ENCODE peak calls at places on chromosomes 3 and 15, in ten cellular contexts. J is adrenal gland; O is fibroblast of pulmonary artery; C is skeletal muscle cell; V is ovary; I is CD8-positive, alpha-beta memory T cell; Z is AG04449; N is MM.1S; F is astrocyte; K is foreskin fibroblast. X is an unnamed sample.

GRCh38 chr3:120773932-120774331 is 31.4 kb downstream of the GTF2E1 start:
- DNase-seq in J (no peak), O (peak; percentile 28), C (no peak), V (no peak), I (no peak), Z (no peak), N (no peak), F (peak; percentile 83), K (no peak), X (no peak)

GRCh38 chr3:170680593-170680992 is 94.7 kb upstream of the SLC7A14 start:
- DNase-seq in J (no peak), O (no peak), C (no peak), V (no peak), I (no peak), Z (no peak), N (no peak), F (no peak), K (no peak), X (no peak)

GRCh38 chr3:61449327-61450040 is 111.9 kb upstream of the PTPRG start:
- DNase-seq in J (no peak), O (no peak), C (no peak), V (no peak), I (no peak), Z (no peak), N (no peak), F (no peak), K (no peak), X (no peak)

GRCh38 chr3:10505050-10505790 is at the start of gene ATP2B2:
- DNase-seq in J (no peak), O (no peak), C (no peak), V (no peak), I (no peak), Z (no peak), N (no peak), F (no peak), K (no peak), X (no peak)

GRCh38 chr15:72173864-72174550 is 23.6 kb downstream of the GRAMD2A start:
- DNase-seq in J (no peak), O (no peak), C (no peak), V (no peak), I (no peak), Z (no peak), N (no peak), F (no peak), K (no peak), X (no peak)

GRCh38 chr15:85589873-85590272 is 204.9 kb downstream of the KLHL25 start:
- DNase-seq in J (no peak), O (peak; percentile 66), C (no peak), V (no peak), I (no peak), Z (no peak), N (no peak), F (peak; percentile 70), K (peak; percentile 51), X (peak; percentile 76)

GRCh38 chr3:42670670-42671069 is 14.7 kb upstream of the KLHL40 start:
- DNase-seq in J (no peak), O (no peak), C (no peak), V (no peak), I (no peak), Z (no peak), N (no peak), F (no peak), K (no peak), X (no peak)

GRCh38 chr15:57324944-57325679 is 51.2 kb upstream of the CGNL1 start:
- DNase-seq in J (no peak), O (no peak), C (no peak), V (no peak), I (no peak), Z (no peak), N (no peak), F (no peak), K (no peak), X (no peak)

GRCh38 chr15:100201376-100202280 is 140.1 kb downstream of the ADAMTS17 start:
- DNase-seq in J (no peak), O (no peak), C (no peak), V (no peak), I (peak; percentile 52), Z (no peak), N (no peak), F (peak; percentile 76), K (no peak), X (peak; percentile 78)

GRCh38 chr3:116034797-116035196 is 410.5 kb downstream of the LSAMP start:
- DNase-seq in J (no peak), O (no peak), C (no peak), V (no peak), I (no peak), Z (peak; percentile 31), N (no peak), F (no peak), K (no peak), X (no peak)

GRCh38 chr15:69060744-69061143 is 46.2 kb downstream of the NOX5 start:
- DNase-seq in J (no peak), O (no peak), C (no peak), V (no peak), I (no peak), Z (no peak), N (peak; percentile 12), F (no peak), K (no peak), X (no peak)

GRCh38 chr3:20396335-20396734 is 210.3 kb upstream of the SGO1 start:
- DNase-seq in J (no peak), O (no peak), C (no peak), V (no peak), I (no peak), Z (no peak), N (no peak), F (no peak), K (no peak), X (no peak)
- H3K4me3 ChIP-seq in J (no peak overlapping the region), O (no peak overlapping the region), C (no peak overlapping the region), V (no peak overlapping the region), I (no peak overlapping the region), Z (no peak overlapping the region), N (no peak overlapping the region), F (no peak overlapping the region), K (no peak overlapping the region), X (no peak overlapping the region)

DNA sequence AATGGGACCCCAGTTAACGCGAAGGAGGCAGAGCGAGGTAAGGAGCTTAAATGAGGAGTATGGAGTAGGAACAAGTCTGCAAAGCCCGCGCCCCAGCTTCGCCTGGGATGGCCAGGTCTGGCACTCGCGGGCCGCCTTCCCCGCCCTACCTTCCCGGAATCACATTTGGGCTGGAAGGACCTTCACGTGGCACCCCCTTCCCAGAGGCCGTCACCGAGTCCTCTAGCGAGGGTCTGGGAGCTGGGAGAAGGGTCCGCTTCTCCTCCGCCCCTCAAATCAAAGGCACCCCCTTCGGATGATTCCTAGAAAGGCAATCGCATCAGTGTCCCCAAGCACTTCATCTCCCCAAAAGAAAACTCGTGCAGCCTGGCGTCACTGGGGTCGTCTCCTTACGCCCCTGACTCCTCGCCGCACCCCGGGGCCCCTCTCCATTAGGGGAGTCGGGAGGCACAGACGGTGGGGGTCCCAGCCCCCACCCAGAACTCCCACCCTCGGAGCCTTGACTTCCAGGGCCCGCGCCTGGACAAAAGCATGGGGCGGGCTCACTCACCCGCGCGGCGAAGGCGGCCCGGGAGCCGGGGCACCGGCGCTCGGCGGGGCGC is 375 bp downstream of the MYLK start:
- DNase-seq in J (peak; percentile 19), O (no peak), C (no peak), V (peak; percentile 30), I (no peak), Z (no peak), N (no peak), F (no peak), K (peak; percentile 16), X (peak; percentile 24)
- H3K4me3 ChIP-seq in J (peak overlapping the region; percentile 58), O (peak overlapping the region; percentile 56), C (peak overlapping the region; percentile 61), V (peak overlapping the region; percentile 47), I (no peak overlapping the region), Z (peak overlapping the region; percentile 74), N (peak overlapping the region; percentile 40), F (peak overlapping the region; percentile 72), K (peak overlapping the region; percentile 98), X (peak overlapping the region; percentile 79)

GRCh38 chr15:75452968-75453702 is 1.6 kb upstream of the SIN3A start:
- DNase-seq in J (peak; percentile 62), O (peak; percentile 13), C (no peak), V (peak; percentile 77), I (peak; percentile 66), Z (no peak), N (peak; percentile 59), F (peak; percentile 10), K (peak; percentile 12), X (peak; percentile 33)

GRCh38 chr15:75455424-75455981 is 4.0 kb upstream of the SIN3A start:
- DNase-seq in J (peak; percentile 92), O (peak; percentile 74), C (no peak), V (peak; percentile 91), I (peak; percentile 93), Z (no peak), N (peak; percentile 81), F (peak; percentile 53), K (peak; percentile 83), X (peak; percentile 67)

GRCh38 chr15:75452364-75452967 is 976 bp upstream of the SIN3A start:
- DNase-seq in J (peak; percentile 90), O (peak; percentile 78), C (no peak), V (peak; percentile 88), I (peak; percentile 84), Z (no peak), N (peak; percentile 91), F (peak; percentile 56), K (peak; percentile 78), X (peak; percentile 83)

GRCh38 chr15:75454471-75455418 is 3.3 kb upstream of the SIN3A start:
- DNase-seq in J (no peak), O (peak; percentile 6), C (no peak), V (no peak), I (peak; percentile 91), Z (no peak), N (peak; percentile 62), F (no peak), K (peak; percentile 10), X (no peak)

GRCh38 chr15:75453703-75454470 is 2.4 kb upstream of the SIN3A start:
- DNase-seq in J (peak; percentile 98), O (peak; percentile 100), C (peak; percentile 99), V (peak; percentile 98), I (peak; percentile 98), Z (peak; percentile 99), N (peak; percentile 99), F (peak; percentile 99), K (peak; percentile 100), X (peak; percentile 100)
- H3K4me3 ChIP-seq in J (peak overlapping the region; percentile 65), O (peak overlapping the region; percentile 90), C (peak overlapping the region; percentile 94), V (peak overlapping the region; percentile 76), I (peak overlapping the region; percentile 90), Z (peak overlapping the region; percentile 89), N (peak overlapping the region; percentile 71), F (peak overlapping the region; percentile 77), K (peak overlapping the region; percentile 86), X (peak overlapping the region; percentile 80)

DNA sequence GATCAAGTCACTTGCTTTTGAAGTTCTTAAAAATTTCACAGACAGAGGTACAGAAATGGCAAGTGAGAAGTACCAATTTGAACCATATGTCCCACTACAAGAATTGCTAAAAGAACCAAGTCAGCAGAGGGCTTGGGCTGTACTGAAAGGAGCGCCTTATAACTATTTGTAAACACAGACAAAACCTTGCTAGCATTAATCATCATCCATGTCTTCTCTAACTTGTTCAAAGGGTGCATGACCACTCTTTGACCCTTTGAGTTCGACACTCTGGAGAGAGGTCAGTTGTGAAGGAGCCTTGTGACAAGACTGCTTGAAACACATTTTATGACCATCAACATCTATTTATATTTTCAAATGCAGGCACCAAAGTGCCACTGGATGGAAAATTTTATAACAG is 191.7 kb downstream of the PDZRN3 start:
- DNase-seq in J (no peak), O (no peak), C (no peak), V (no peak), I (no peak), Z (no peak), N (no peak), F (no peak), K (no peak), X (no peak)
- H3K4me3 ChIP-seq in J (no peak overlapping the region), O (no peak overlapping the region), C (no peak overlapping the region), V (no peak overlapping the region), I (no peak overlapping the region), Z (no peak overlapping the region), N (no peak overlapping the region), F (no peak overlapping the region), K (no peak overlapping the region), X (no peak overlapping the region)

GRCh38 chr3:31105438-31106077 is 211.1 kb upstream of the GADL1 start:
- DNase-seq in J (no peak), O (peak; percentile 88), C (peak; percentile 87), V (no peak), I (no peak), Z (peak; percentile 86), N (no peak), F (peak; percentile 99), K (peak; percentile 92), X (peak; percentile 99)
- H3K4me3 ChIP-seq in J (no peak overlapping the region), O (no peak overlapping the region), C (no peak overlapping the region), V (no peak overlapping the region), I (no peak overlapping the region), Z (no peak overlapping the region), N (no peak overlapping the region), F (no peak overlapping the region), K (no peak overlapping the region), X (no peak overlapping the region)